ENCODE peak calls at places on chromosomes 16 and 17, in nine cellular contexts. R is A549, O is thyroid gland, D is HCT116, V is IMR-90, S is heart left ventricle, K is GM12878, U is endothelial cell of umbilical vein, B is body of pancreas. I is an unnamed sample.

GRCh38 chr16:27798241-27798640 is 248.3 kb downstream of the KATNIP start:
- DNase-seq in B (no peak), R (no peak), V (no peak), U (no peak), K (no peak), O (no peak), D (no peak), S (no peak), I (no peak)

GRCh38 chr17:61239953-61240352 is 159.7 kb upstream of the TBX2 start:
- DNase-seq in S (no peak), U (no peak), B (no peak), K (no peak), R (no peak), V (no peak), D (no peak), O (no peak), I (no peak)

GRCh38 chr17:80758793-80759673 is 214.4 kb downstream of the RPTOR start:
- DNase-seq in K (no peak), S (peak), U (no peak), O (no peak), B (no peak), V (peak), R (no peak), D (no peak), I (no peak)

GRCh38 chr17:18015603-18016002 is 23.4 kb downstream of the ATPAF2 start:
- DNase-seq in D (no peak), R (no peak), V (no peak), S (no peak), O (no peak), K (no peak), B (no peak), U (no peak), I (no peak)

GRCh38 chr16:52690468-52690867 is 143.5 kb upstream of the TOX3 start:
- DNase-seq in V (no peak), D (no peak), K (no peak), R (no peak), U (no peak), S (no peak), B (no peak), O (no peak), I (no peak)

GRCh38 chr16:6231351-6231750 is 1101.3 kb upstream of the RBFOX1 start:
- DNase-seq in S (no peak), R (no peak), O (no peak), K (no peak), V (no peak), U (no peak), B (no peak), D (no peak), I (no peak)

GRCh38 chr17:48997103-48997826 is at the start of gene IGF2BP1:
- DNase-seq in V (peak), S (no peak), B (no peak), U (peak), K (no peak), R (peak), O (no peak), D (no peak), I (no peak)

GRCh38 chr17:75875940-75876189 is 2.5 kb downstream of the TRIM47 start:
- DNase-seq in D (no peak), O (no peak), R (no peak), B (peak), V (no peak), S (peak), K (no peak), U (no peak), I (no peak)

GRCh38 chr17:43662432-43663141 is 865 bp upstream of the MEOX1 start:
- DNase-seq in U (no peak), K (peak), B (no peak), R (no peak), D (no peak), V (no peak), O (peak), S (no peak), I (no peak)

GRCh38 chr16:70682239-70683145 is 3.4 kb downstream of the MTSS2 start:
- DNase-seq in S (peak), U (no peak), O (no peak), V (no peak), R (no peak), K (no peak), B (no peak), D (no peak), I (peak)

GRCh38 chr17:12618557-12618956 is 47.1 kb upstream of the MYOCD start:
- DNase-seq in R (no peak), U (no peak), D (no peak), O (no peak), K (no peak), V (peak), S (no peak), B (no peak), I (no peak)

GRCh38 chr17:79936661-79937434 is 97.6 kb upstream of the CBX4 start:
- DNase-seq in U (no peak), K (no peak), R (no peak), S (no peak), D (no peak), B (no peak), V (no peak), O (no peak), I (peak)

GRCh38 chr16:75351183-75351582 is 82.1 kb downstream of the CFDP1 start:
- DNase-seq in O (no peak), D (no peak), S (no peak), U (peak), R (no peak), K (no peak), V (peak), B (no peak), I (no peak)

GRCh38 chr17:62724398-62725146 is 83.5 kb downstream of the MARCHF10 start:
- DNase-seq in D (no peak), V (peak), U (no peak), K (peak), B (no peak), R (no peak), O (no peak), S (no peak), I (peak)

GRCh38 chr16:70746708-70747424 is 54.1 kb downstream of the VAC14 start:
- DNase-seq in U (peak), S (peak), O (peak), R (peak), B (peak), V (peak), D (peak), K (no peak), I (no peak)

DNA sequence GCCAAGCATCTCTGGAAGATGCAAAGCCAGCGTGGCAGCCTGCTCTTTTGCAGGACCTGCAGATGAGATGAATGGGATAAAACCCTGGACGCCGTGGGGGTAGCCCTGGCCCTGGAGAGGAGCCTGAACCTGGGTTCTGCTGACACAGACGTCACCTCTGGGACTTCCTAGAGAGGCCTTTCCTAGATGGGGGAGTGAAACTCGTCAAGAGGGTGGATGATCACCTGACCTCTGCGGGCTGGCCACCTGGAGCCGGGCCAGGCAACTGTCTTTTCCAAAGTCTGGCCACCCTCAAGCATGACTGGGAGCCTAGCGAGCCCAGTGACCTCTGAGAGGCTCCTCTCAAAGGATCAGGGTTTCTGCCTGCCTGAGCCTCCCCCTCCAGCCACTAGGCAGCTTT is 529.0 kb downstream of the KCNJ18 start:
- DNase-seq in B (no peak), R (no peak), D (no peak), U (no peak), O (no peak), V (no peak), K (no peak), S (no peak), I (peak)
- TF ChIP-seq CTCF in B (no peak), R (no peak), D (no peak), U (no peak), O (no peak), V (no peak), K (no peak), S (no peak), I (no peak)

DNA sequence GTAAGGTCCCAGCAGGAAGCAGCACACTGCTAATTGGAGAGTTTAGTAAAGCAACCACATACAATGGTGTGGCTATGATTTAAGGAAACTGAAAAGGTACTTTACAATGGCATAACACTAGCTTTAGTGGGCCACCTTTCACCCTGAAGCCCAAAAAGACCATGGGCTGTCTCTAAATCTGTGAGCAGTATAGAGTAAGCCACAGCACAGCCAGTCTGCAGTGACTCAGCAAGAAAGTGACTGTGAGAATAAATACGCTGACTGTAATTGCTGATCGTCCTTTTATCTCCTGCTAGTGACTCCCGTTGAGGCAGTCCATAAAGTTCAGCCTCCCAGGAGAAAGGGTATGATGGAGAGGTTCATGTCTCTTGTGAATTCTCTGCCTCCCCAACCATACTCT is 679.8 kb upstream of the KIF2B start:
- DNase-seq in K (no peak), R (peak), D (no peak), O (no peak), V (no peak), B (no peak), U (no peak), S (no peak), I (no peak)
- H3K27ac ChIP-seq in K (no peak), R (peak), D (no peak), O (no peak), V (no peak), B (no peak), U (no peak), S (no peak), I (no peak)

DNA sequence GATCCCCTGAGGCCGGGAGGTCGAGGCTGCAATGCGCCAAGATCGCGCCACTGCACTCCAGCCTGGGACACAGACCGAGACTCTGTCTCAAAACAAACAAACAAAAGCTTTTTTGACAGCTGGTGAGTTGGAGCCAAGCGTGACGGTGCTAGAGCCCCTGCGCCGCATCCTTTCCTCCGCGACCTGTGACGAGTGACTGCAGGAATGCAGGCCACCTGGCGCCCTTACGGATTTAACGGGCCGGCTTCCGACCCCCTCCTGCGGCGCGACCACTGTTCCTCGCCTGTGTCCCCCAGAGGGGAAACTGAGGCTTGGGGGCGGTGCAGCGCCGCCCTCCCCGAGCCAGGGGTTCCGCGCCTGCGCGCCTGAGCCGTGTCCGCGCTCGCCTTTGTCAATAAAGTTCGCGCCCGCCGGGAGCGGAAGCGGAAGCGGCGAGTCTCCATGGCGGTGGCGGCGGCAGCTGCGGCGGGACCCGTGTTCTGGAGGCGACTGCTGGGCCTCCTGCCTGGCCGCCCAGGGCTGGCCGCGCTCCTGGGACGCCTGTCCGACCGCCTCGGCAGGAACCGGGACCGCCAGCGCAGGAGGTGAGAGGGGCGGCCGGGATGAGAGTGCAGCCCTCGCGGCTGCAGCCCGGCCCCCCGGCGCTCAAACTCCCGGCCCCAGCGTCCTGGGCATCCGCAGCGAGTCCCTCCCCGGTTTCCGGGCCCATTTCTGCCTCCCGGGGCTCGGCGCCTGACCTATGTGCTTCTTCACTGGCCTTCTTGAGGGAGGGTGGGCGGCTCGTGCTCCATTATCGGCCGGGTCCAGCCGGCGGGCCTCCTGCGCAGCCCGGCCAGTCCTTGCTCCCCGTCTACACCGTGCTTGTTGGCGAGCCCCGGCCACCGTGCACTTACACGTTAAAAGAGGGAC is at the start of gene PGS1:
- DNase-seq in O (peak), K (no peak), U (peak), B (peak), S (peak), V (peak), D (peak), R (peak), I (peak)
- TF ChIP-seq POLR2A in O (no peak), K (peak), U (peak), B (peak), S (peak), V (peak), D (peak), R (peak), I (no peak)

GRCh38 chr16:21134053-21134452 is 16.6 kb downstream of the DNAH3 start:
- DNase-seq in O (no peak), U (no peak), S (no peak), R (no peak), D (no peak), B (no peak), V (no peak), K (no peak), I (no peak)
- TF ChIP-seq CTCF in O (no peak), U (no peak), S (no peak), R (no peak), D (no peak), B (no peak), V (no peak), K (no peak), I (no peak)

GRCh38 chr16:85027968-85028637 is 508 bp downstream of the KIAA0513 start:
- DNase-seq in K (no peak), S (no peak), O (no peak), R (no peak), V (no peak), B (peak), U (no peak), D (no peak), I (no peak)

GRCh38 chr16:85029981-85030381 is 2.4 kb downstream of the KIAA0513 start:
- DNase-seq in O (no peak), B (peak), S (peak), U (no peak), R (no peak), D (no peak), V (peak), K (no peak), I (no peak)

GRCh38 chr16:85029413-85029794 is 1.8 kb downstream of the KIAA0513 start:
- DNase-seq in O (no peak), B (peak), D (no peak), U (no peak), K (peak), V (peak), S (no peak), R (no peak), I (no peak)

GRCh38 chr16:85027349-85027967 is at the start of gene KIAA0513:
- DNase-seq in B (peak), D (peak), U (peak), V (peak), K (peak), S (peak), R (peak), O (peak), I (peak)

DNA sequence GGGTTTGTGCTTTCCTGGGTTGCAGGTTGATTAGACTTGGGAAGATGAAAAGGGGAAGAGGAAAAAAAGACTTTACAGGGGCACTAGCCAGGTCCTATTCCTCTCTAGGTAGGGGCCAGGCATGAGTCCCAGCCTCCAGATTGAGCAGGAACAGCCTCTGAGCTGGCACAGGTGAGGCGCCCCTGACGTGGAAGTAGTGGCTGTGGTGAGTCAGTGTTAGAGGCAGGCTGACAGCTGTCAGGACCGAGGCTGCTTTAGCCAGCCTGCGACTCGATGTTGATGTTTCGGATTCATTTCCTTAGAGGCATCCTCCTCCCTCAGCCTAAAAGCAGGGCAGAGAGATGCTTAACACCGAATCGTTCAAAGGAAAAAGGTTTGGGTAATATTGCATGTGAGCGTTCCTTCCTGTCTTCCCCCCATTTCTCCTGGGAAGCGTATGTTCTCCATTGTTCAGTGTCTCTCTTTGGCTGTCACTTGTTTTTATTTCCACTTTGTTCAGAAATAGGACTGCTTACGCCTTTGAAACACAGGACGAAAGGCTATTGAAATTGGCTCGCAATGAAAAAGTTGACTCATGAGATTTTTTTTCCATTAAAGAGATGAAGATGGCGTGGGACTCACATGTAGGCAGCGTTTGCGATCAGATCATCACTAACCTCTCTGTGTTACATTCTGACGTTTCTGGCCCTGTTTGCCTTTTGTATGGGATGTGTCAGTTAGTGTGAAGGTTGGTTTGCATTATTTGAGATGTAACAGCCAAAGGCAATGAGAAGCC is 1.2 kb downstream of the KIAA0513 start:
- DNase-seq in O (peak), B (peak), D (no peak), K (no peak), U (peak), R (no peak), V (peak), S (peak), I (peak)
- H3K27ac ChIP-seq in O (peak), B (peak), D (no peak), K (peak), U (no peak), R (peak), V (no peak), S (peak), I (peak)

DNA sequence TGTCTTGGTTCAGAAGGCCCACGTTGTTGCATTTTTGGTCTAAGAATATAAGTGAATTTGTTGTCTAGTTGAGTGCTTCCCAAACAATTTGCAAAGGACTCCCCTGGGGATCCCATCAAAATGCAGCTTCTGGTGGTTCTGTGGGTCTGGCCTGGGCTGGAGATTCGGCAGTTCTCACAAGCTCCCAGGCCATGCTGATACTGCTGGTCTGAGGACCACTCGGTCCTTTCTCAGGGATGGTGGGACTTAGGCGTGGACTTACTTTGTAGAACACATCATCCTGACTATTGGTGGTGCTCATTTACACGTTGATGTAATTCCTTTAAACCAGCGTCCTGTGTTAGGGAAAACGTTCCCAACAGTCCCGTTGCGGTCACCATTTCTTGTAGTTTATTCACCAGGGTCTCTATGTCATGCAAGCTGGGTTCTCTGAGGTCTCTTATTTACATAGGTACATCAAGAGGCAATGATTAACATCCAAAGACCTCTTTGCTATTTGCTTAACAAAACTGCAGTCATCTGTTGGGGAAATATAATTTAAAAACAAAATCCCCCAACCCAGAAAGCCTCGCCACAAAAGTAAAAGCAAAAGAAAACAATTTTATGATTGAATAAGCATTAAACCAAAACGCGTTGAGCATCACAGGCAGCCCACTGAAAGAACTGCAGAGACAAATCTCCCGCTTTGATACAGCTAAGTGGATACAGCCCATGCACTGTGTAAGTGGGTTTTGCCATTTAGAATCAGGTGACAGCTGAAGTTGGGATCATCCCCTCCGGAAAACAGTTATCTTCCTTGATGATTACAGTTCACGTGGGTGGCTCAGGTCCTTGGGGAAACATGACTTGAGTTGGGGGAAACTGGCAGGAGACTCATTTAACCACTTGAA is 39.0 kb upstream of the SEC14L1 start:
- DNase-seq in O (no peak), S (no peak), V (no peak), K (no peak), R (no peak), U (no peak), B (no peak), D (no peak), I (no peak)
- TF ChIP-seq POLR2A in O (no peak), S (no peak), V (no peak), K (no peak), R (no peak), U (no peak), B (no peak), D (no peak), I (no peak)

GRCh38 chr16:14485811-14486519 is 144.1 kb downstream of the PARN start:
- DNase-seq in B (no peak), R (no peak), D (no peak), K (no peak), S (no peak), V (no peak), U (no peak), O (no peak), I (no peak)
- TF ChIP-seq CTCF in B (no peak), R (no peak), D (no peak), K (no peak), S (no peak), V (no peak), U (no peak), O (no peak), I (no peak)

I was measured in spleen.